ENCODE peak calls at places on chromosomes 16 and 17, in six cellular contexts. Z is IMR-90, O is GM23248, R is brain microvascular endothelial cell, N is left lung, M is trophoblast cell. B is an unnamed sample.

GRCh38 chr17:80092959-80093358 is 8.4 kb upstream of the GAA start:
- DNase-seq in O (no peak), R (no peak), N (peak), M (no peak), Z (no peak), B (no peak)

GRCh38 chr17:79991140-79991923 is 44.3 kb downstream of the TBC1D16 start:
- DNase-seq in Z (peak), R (peak), M (peak), N (peak), O (peak), B (no peak)

GRCh38 chr17:29573871-29574731 is 5.6 kb downstream of the TP53I13 start:
- DNase-seq in O (no peak), R (no peak), Z (no peak), N (peak), M (no peak), B (no peak)

GRCh38 chr16:11792404-11793260 is 4.4 kb downstream of the ZC3H7A start:
- DNase-seq in O (no peak), Z (no peak), R (no peak), M (no peak), N (no peak), B (no peak)

GRCh38 chr16:7602424-7602935 is 269.8 kb downstream of the RBFOX1 start:
- DNase-seq in N (no peak), R (no peak), Z (no peak), O (no peak), M (no peak), B (no peak)

GRCh38 chr17:3961564-3962047 is 2.6 kb downstream of the ATP2A3 start:
- DNase-seq in R (no peak), M (no peak), N (no peak), Z (no peak), O (no peak), B (no peak)

GRCh38 chr16:28258571-28258970 is 33.8 kb upstream of the SBK1 start:
- DNase-seq in O (peak), Z (peak), M (no peak), N (peak), R (peak), B (no peak)

GRCh38 chr16:53156516-53156915 is 101.7 kb downstream of the CHD9 start:
- DNase-seq in N (no peak), R (peak), O (peak), M (no peak), Z (peak), B (no peak)

GRCh38 chr16:49472598-49472997 is 99.0 kb downstream of the C16orf78 start:
- DNase-seq in M (no peak), N (peak), R (no peak), Z (no peak), O (no peak), B (no peak)

GRCh38 chr17:42325026-42325425 is 36.7 kb downstream of the STAT5A start:
- DNase-seq in N (no peak), M (peak), O (peak), Z (peak), R (peak), B (peak)

GRCh38 chr17:74642995-74643394 is 19.5 kb upstream of the CD300E start:
- DNase-seq in R (no peak), Z (no peak), N (no peak), O (no peak), M (no peak), B (no peak)

GRCh38 chr17:78241277-78242023 is 10.0 kb downstream of the TMEM235 start:
- DNase-seq in Z (peak), N (no peak), R (peak), M (no peak), O (peak), B (peak)

GRCh38 chr16:54210437-54211081 is 76.0 kb downstream of the IRX3 start:
- DNase-seq in O (no peak), R (no peak), Z (no peak), N (no peak), M (no peak), B (no peak)

GRCh38 chr16:67822511-67822910 is 15.8 kb downstream of the TSNAXIP1 start:
- DNase-seq in O (peak), R (peak), N (no peak), M (peak), Z (peak), B (no peak)

GRCh38 chr16:83903739-83904138 is 4.8 kb downstream of the MLYCD start:
- DNase-seq in O (peak), M (peak), R (no peak), N (no peak), Z (peak), B (no peak)

GRCh38 chr17:58531661-58532554 is 17.5 kb upstream of the MTMR4 start:
- DNase-seq in R (no peak), Z (peak), O (peak), N (peak), M (peak), B (no peak)

GRCh38 chr17:81601525-81602120 is 35.3 kb downstream of the NPLOC4 start:
- DNase-seq in N (no peak), M (peak), R (peak), O (peak), Z (peak), B (no peak)

GRCh38 chr16:55482056-55482455 is 3.1 kb downstream of the MMP2 start:
- DNase-seq in R (no peak), O (peak), M (no peak), N (no peak), Z (peak), B (no peak)

GRCh38 chr17:69084911-69085310 is 24.2 kb upstream of the ABCA9 start:
- DNase-seq in M (peak), N (no peak), Z (no peak), O (peak), R (no peak), B (no peak)

GRCh38 chr17:79842136-79842655 is 3.0 kb upstream of the CBX4 start:
- DNase-seq in Z (no peak), R (no peak), O (no peak), M (no peak), N (no peak), B (no peak)

GRCh38 chr17:38465420-38466345 is 37.4 kb downstream of the ARHGAP23 start:
- DNase-seq in N (no peak), O (peak), Z (peak), M (no peak), R (no peak), B (no peak)

GRCh38 chr16:67116388-67117311 is 6.9 kb downstream of the PHAF1 start:
- DNase-seq in O (peak), Z (no peak), M (no peak), N (no peak), R (no peak), B (no peak)

GRCh38 chr16:50067290-50067853 is 1.6 kb downstream of the HEATR3 start:
- DNase-seq in M (no peak), O (peak), N (no peak), R (peak), Z (peak), B (no peak)

GRCh38 chr17:45131616-45132301 is 556 bp downstream of the PLCD3 start:
- DNase-seq in Z (no peak), R (no peak), N (peak), O (peak), M (peak), B (no peak)

GRCh38 chr16:30185683-30186421 is 2.5 kb downstream of the CORO1A start:
- DNase-seq in N (peak), Z (no peak), R (no peak), O (no peak), M (no peak), B (no peak)

GRCh38 chr17:59846391-59847165 is 46.2 kb downstream of the TUBD1 start:
- DNase-seq in M (peak), N (no peak), O (peak), Z (peak), R (peak), B (no peak)

GRCh38 chr17:17196776-17197175 is 9.4 kb downstream of the PLD6 start:
- DNase-seq in Z (no peak), M (no peak), O (peak), R (no peak), N (no peak), B (no peak)

GRCh38 chr17:73786286-73786743 is 142.1 kb upstream of the SDK2 start:
- DNase-seq in Z (no peak), R (no peak), O (no peak), M (no peak), N (no peak), B (no peak)

DNA sequence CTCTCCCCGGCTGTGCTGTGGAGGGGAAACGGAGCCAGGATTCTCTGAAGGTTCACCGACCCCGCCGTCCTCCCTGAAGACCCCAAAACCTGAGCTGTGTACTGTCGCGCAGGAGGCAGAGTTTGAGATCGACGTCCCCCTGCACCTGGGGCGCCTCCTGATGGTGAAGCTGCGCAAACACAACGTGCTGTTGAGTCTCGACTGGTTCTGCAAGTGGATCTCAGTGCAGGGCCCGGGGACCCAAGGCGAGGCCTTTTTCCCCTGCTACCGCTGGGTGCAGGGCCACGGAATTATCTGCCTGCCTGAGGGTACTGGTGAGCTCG is 62.6 kb upstream of the TEKT1 start:
- DNase-seq in Z (no peak), O (peak), M (no peak), N (no peak), R (no peak), B (no peak)
- H3K4me3 ChIP-seq in Z (no peak), O (no peak), M (no peak), N (no peak), R (no peak), B (no peak)

GRCh38 chr17:31562447-31562846 is 171.0 kb downstream of the RAB11FIP4 start:
- DNase-seq in O (no peak), Z (no peak), M (no peak), R (no peak), N (no peak), B (no peak)

GRCh38 chr17:31559647-31560501 is 168.4 kb downstream of the RAB11FIP4 start:
- DNase-seq in Z (no peak), R (peak), M (no peak), O (peak), N (peak), B (no peak)

GRCh38 chr17:31560836-31561235 is 169.4 kb downstream of the RAB11FIP4 start:
- DNase-seq in Z (no peak), O (peak), M (no peak), R (no peak), N (no peak), B (no peak)

GRCh38 chr17:31564291-31564690 is 172.8 kb downstream of the RAB11FIP4 start:
- DNase-seq in M (no peak), O (no peak), Z (no peak), R (no peak), N (no peak), B (no peak)

GRCh38 chr17:31561469-31562412 is 170.3 kb downstream of the RAB11FIP4 start:
- DNase-seq in O (peak), N (no peak), R (no peak), Z (peak), M (peak), B (no peak)
- H3K4me3 ChIP-seq in O (peak), N (no peak), R (peak), Z (peak), M (no peak), B (peak)

GRCh38 chr17:57485566-57485865 is 229.2 kb downstream of the MSI2 start:
- DNase-seq in R (no peak), Z (no peak), O (no peak), N (no peak), M (no peak), B (no peak)
- H3K4me3 ChIP-seq in R (no peak), Z (no peak), O (no peak), N (no peak), M (no peak), B (no peak)

GRCh38 chr17:35243459-35244204 is 760 bp downstream of the SLFN5 start:
- DNase-seq in O (peak), Z (peak), R (peak), N (no peak), M (peak), B (peak)

GRCh38 chr17:35242158-35242804 is 591 bp upstream of the SLFN5 start:
- DNase-seq in Z (peak), R (peak), N (peak), M (peak), O (peak), B (no peak)

GRCh38 chr17:35242805-35243458 is at the start of gene SLFN5:
- DNase-seq in O (peak), R (peak), N (peak), M (peak), Z (peak), B (peak)

GRCh38 chr17:35244345-35245195 is 1.7 kb downstream of the SLFN5 start:
- DNase-seq in R (peak), Z (peak), O (peak), N (peak), M (peak), B (peak)

GRCh38 chr17:35245196-35245486 is 2.3 kb downstream of the SLFN5 start:
- DNase-seq in Z (peak), N (no peak), M (no peak), R (peak), O (peak), B (peak)
- H3K4me3 ChIP-seq in Z (no peak), N (no peak), M (no peak), R (peak), O (peak), B (peak)

DNA sequence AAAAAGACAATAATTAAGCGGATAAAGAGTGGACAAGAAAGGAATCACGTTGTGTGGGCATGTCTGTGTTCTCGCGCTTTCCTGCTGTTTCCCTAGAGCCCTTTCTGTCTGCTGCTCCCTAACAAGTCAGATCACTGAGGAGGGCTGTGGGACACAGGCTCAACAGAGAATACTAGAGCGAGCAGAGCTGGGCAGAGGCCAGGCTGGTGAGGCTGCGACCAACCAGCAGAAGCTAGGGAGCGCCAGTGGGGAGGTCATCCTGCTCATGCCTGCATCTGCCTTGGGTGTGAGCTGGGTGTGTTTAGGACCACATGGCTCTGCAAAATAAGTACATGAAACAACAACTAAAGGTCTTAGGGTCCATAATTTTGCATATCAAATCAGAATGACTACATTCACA is 11.5 kb upstream of the FOXJ1 start:
- DNase-seq in N (peak), M (no peak), O (no peak), R (no peak), Z (no peak), B (no peak)
- H3K4me3 ChIP-seq in N (no peak), M (no peak), O (no peak), R (no peak), Z (no peak), B (no peak)